ENCODE peak calls at places on chromosome 2, in seven cellular contexts. Q, V, L, B, A, I and X are unnamed samples.

GRCh38 chr2:55391615-55392242 is 27.9 kb downstream of the CCDC88A start:
- DNase-seq in B (no peak), L (no peak), V (no peak), Q (no peak), I (no peak), A (no peak), X (no peak)

GRCh38 chr2:225008935-225009334 is 33.3 kb downstream of the DOCK10 start:
- DNase-seq in Q (no peak), A (no peak), B (no peak), L (no peak), V (no peak), I (no peak), X (no peak)

GRCh38 chr2:112055833-112056625 is 960 bp downstream of the TMEM87B start:
- DNase-seq in L (no peak), I (peak), B (no peak), Q (peak), V (peak), A (peak), X (peak)

GRCh38 chr2:168775837-168776236 is 26.6 kb upstream of the NOSTRIN start:
- DNase-seq in I (no peak), Q (no peak), L (no peak), B (no peak), A (no peak), V (no peak), X (no peak)

GRCh38 chr2:144162652-144163051 is 357.3 kb downstream of the ZEB2 start:
- DNase-seq in A (no peak), I (no peak), L (peak), Q (no peak), V (no peak), B (no peak), X (no peak)

GRCh38 chr2:24820598-24821432 is 27.6 kb downstream of the CENPO start:
- DNase-seq in I (no peak), L (no peak), B (no peak), Q (no peak), A (peak), V (no peak), X (no peak)

GRCh38 chr2:127479866-127480743 is 46.2 kb downstream of the IWS1 start:
- DNase-seq in Q (no peak), A (no peak), V (no peak), L (no peak), B (no peak), I (no peak), X (no peak)

GRCh38 chr2:228318218-228318617 is 136.7 kb upstream of the SPHKAP start:
- DNase-seq in A (no peak), L (no peak), Q (no peak), V (no peak), B (no peak), I (no peak), X (peak)

GRCh38 chr2:177639262-177639914 is 246.8 kb downstream of the AGPS start:
- DNase-seq in A (no peak), B (no peak), I (no peak), V (no peak), L (no peak), Q (no peak), X (no peak)

GRCh38 chr2:86068098-86069047 is 37.3 kb downstream of the POLR1A start:
- DNase-seq in Q (no peak), L (peak), B (no peak), V (no peak), A (no peak), I (no peak), X (peak)

GRCh38 chr2:197954328-197954727 is 149.9 kb downstream of the PLCL1 start:
- DNase-seq in I (no peak), A (no peak), Q (no peak), B (no peak), V (no peak), L (no peak), X (no peak)

GRCh38 chr2:224934542-224935188 is 107.6 kb downstream of the DOCK10 start:
- DNase-seq in V (no peak), I (no peak), B (no peak), L (no peak), A (no peak), Q (no peak), X (no peak)

GRCh38 chr2:120907822-120908221 is 172.2 kb downstream of the GLI2 start:
- DNase-seq in A (no peak), V (no peak), B (no peak), L (no peak), I (no peak), Q (peak), X (no peak)
- TF ChIP-seq CTCF in A (no peak), V (no peak), B (peak), L (peak), I (peak), Q (no peak), X (no peak)

GRCh38 chr2:162037886-162038285 is 36.1 kb downstream of the DPP4 start:
- DNase-seq in I (no peak), A (no peak), V (no peak), Q (no peak), L (no peak), B (no peak), X (no peak)
- H3K4me3 ChIP-seq in I (no peak), A (no peak), V (no peak), Q (no peak), L (no peak), B (no peak), X (no peak)

GRCh38 chr2:153519260-153519875 is 40.8 kb upstream of the RPRM start:
- DNase-seq in Q (no peak), V (peak), I (no peak), L (no peak), B (peak), A (no peak), X (peak)
- TF ChIP-seq CTCF in Q (peak), V (peak), I (peak), L (peak), B (peak), A (peak), X (peak)

DNA sequence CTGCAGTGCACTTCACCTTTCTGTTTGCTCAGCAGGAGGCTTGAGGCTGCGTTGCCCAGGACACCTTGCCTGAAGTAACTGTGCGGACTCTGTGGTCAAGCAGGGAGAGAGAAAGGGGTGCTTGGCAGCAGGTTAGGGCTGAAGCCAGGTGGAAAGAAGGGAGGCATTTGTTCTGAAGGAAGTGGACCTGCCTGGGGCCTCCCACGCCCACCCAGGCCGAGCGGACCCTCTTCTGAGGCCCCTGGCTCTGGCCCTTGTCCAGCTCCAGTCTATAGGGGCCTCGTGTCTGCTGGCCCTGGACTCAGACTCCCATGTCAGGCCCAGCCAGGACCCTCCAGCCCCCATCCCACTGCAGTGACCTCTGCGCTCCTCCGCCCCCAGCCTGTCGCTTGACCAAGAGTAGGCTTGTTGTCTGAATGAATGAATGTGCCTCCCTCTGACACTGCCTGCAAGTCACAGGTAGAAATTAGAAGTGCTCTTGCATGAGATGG is 2.5 kb downstream of the SNED1 start:
- DNase-seq in B (no peak), I (no peak), Q (peak), V (no peak), A (peak), L (no peak), X (no peak)
- H3K4me3 ChIP-seq in B (peak), I (no peak), Q (peak), V (no peak), A (peak), L (no peak), X (no peak)

DNA sequence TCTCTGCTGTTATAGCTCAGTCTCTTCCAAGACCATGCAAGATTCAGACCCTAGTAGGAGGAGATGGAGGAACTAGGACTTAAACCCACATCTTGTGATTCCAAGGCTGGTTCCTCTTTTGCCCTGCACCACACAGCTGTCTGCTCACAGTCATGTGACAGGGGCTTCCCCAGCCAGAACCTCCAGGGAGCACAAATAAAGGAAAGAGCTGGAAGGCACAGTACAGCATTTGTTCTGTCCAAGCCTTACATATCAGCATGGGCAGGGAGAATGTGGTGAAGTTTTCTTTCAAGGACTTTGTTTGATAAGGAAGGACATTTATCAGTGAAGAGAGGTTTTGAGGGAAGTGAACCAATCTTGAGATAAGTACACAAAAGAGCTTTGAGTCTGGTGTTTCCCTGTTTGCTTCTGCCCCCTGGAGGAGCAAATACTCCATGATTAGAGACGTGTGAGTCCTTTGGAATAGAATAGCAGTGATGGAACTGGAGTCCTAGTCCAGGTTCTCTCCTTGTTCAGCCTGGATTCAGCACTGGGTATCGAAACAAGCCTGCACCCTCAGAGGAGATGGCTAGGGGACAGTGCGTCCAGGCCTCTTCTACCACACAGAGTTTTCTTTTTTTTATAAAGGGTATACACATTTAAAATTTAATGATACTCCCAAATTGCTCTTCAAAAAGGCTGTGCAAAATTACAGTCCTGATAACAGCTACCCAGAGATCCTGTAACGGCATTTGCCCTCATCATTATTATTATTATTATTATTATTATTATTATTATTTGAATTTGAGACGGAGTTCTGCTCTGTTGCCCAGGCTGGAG is 24.6 kb upstream of the CASP10 start:
- DNase-seq in B (peak), Q (peak), L (peak), I (peak), A (peak), V (no peak), X (peak)
- TF ChIP-seq CTCF in B (peak), Q (peak), L (peak), I (peak), A (peak), V (peak), X (peak)

GRCh38 chr2:28736034-28736433 is 15.6 kb upstream of the PPP1CB start:
- DNase-seq in B (peak), V (peak), L (no peak), I (no peak), Q (peak), A (peak), X (no peak)
- H3K4me3 ChIP-seq in B (no peak), V (no peak), L (no peak), I (no peak), Q (no peak), A (peak), X (no peak)

GRCh38 chr2:121897335-121897970 is 142.0 kb downstream of the TSN start:
- DNase-seq in Q (no peak), V (no peak), B (no peak), A (no peak), L (no peak), I (no peak), X (no peak)
- TF ChIP-seq CTCF in Q (no peak), V (no peak), B (peak), A (peak), L (peak), I (peak), X (peak)

GRCh38 chr2:151855111-151855510 is 26.9 kb upstream of the ARL5A start:
- DNase-seq in Q (no peak), A (no peak), L (no peak), V (no peak), B (no peak), I (no peak), X (no peak)
- H3K4me3 ChIP-seq in Q (no peak), A (no peak), L (no peak), V (no peak), B (no peak), I (no peak), X (no peak)